ENCODE peak calls at places on chromosome 22, in five cellular contexts. G, F, P, D and C are unnamed samples.

GRCh38 chr22:25362883-25363240 is 143.4 kb downstream of the CRYBB2 start:
- DNase-seq in P (no peak), G (no peak), D (no peak), F (no peak), C (no peak)

GRCh38 chr22:25127274-25127673 is 72.4 kb upstream of the CRYBB3 start:
- DNase-seq in D (no peak), F (no peak), G (no peak), P (no peak), C (no peak)

GRCh38 chr22:21009638-21010425 is 5.1 kb upstream of the P2RX6 start:
- DNase-seq in P (peak; percentile 52), D (peak; percentile 20), G (no peak), F (no peak), C (peak; percentile 25)

GRCh38 chr22:36395922-36396321 is 8.2 kb upstream of the MYH9 start:
- DNase-seq in P (peak; percentile 81), F (no peak), D (peak; percentile 73), G (no peak), C (no peak)

GRCh38 chr22:43440556-43440955 is 28.7 kb downstream of the MPPED1 start:
- DNase-seq in G (no peak), F (no peak), D (no peak), P (no peak), C (no peak)

GRCh38 chr22:20550851-20551744 is 43.7 kb downstream of the MED15 start:
- DNase-seq in D (peak; percentile 73), G (no peak), F (peak; percentile 44), P (peak; percentile 78), C (no peak)

GRCh38 chr22:32897400-32897799 is 95.9 kb downstream of the TIMP3 start:
- DNase-seq in P (peak; percentile 43), F (no peak), D (peak; percentile 4), G (no peak), C (peak; percentile 56)

GRCh38 chr22:41780714-41781507 is 19.6 kb upstream of the CCDC134 start:
- DNase-seq in D (peak; percentile 42), G (peak; percentile 70), P (peak; percentile 63), F (peak; percentile 81), C (no peak)

GRCh38 chr22:48948575-48949170 is 879.0 kb downstream of the BRD1 start:
- DNase-seq in D (no peak), P (no peak), G (peak; percentile 22), F (no peak), C (no peak)

GRCh38 chr22:36201630-36202312 is at the start of gene APOL4:
- DNase-seq in G (peak; percentile 71), F (no peak), D (no peak), P (no peak), C (no peak)

DNA sequence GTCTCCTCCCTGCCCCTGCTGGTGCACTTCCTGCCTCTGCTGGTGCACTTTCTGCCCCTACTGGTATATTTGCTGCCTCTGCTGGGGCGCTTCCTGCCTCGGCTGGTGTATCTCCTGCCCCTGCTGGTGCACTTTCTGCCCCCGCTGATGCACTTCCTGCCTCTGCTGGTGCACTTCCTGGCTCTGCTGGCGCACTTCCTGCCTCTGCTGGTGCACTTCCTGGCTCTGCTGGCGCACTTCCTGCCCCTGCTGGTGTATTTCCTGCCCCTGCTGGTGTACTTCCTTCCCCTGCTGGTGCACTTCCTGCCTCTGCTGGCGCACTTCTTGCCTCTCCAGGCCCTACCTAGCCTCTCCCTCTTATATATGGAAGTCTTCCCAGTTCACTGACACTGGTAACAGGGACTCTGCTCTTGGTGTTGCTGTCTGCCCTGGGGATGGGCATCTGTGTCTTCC is 10.1 kb downstream of the MTFP1 start:
- DNase-seq in P (no peak), G (no peak), D (no peak), F (peak; percentile 76), C (no peak)
- TF ChIP-seq CTCF in P (no peak), G (no peak), D (no peak), F (peak; percentile 70), C (no peak)

GRCh38 chr22:50674606-50675552 is 2.3 kb downstream of the SHANK3 start:
- DNase-seq in G (peak; percentile 63), F (no peak), P (no peak), D (no peak), C (no peak)
- H3K27me3 ChIP-seq in G (no peaks in the 10 kb centered on the region), F (peaks cover 6% of the 10 kb centered on the region), P (peaks cover 46% of the 10 kb centered on the region), D (peaks cover 20% of the 10 kb centered on the region), C (peaks cover 44% of the 10 kb centered on the region)

GRCh38 chr22:50057292-50057867 is 718 bp downstream of the TTLL8 start:
- DNase-seq in G (no peak), D (no peak), P (peak; percentile 14), F (no peak), C (no peak)

GRCh38 chr22:50057868-50058311 is at the start of gene TTLL8:
- DNase-seq in G (no peak), D (no peak), P (no peak), F (no peak), C (no peak)

GRCh38 chr22:50056214-50056972 is 1.7 kb downstream of the TTLL8 start:
- DNase-seq in G (no peak), F (no peak), P (no peak), D (no peak), C (no peak)

GRCh38 chr22:50051930-50052329 is 6.2 kb downstream of the TTLL8 start:
- DNase-seq in D (no peak), P (no peak), F (no peak), G (no peak), C (no peak)

GRCh38 chr22:50053861-50054260 is 4.2 kb downstream of the TTLL8 start:
- DNase-seq in P (no peak), G (no peak), D (no peak), F (no peak), C (no peak)
- H3K4me3 ChIP-seq in P (no peak overlapping the region), G (no peak overlapping the region), D (no peak overlapping the region), F (no peak overlapping the region), C (no peak overlapping the region)

GRCh38 chr22:19058713-19059451 is 63.3 kb downstream of the DGCR2 start:
- DNase-seq in G (no peak), D (no peak), P (no peak), F (no peak), C (no peak)
- TF ChIP-seq CTCF in G (no peak), D (peak; percentile 3), P (no peak), F (no peak), C (no peak)

GRCh38 chr22:47257566-47257965 is 495.1 kb downstream of the TBC1D22A start:
- DNase-seq in D (no peak), P (no peak), F (no peak), G (no peak), C (no peak)

GRCh38 chr22:47259049-47259448 is 496.6 kb downstream of the TBC1D22A start:
- DNase-seq in G (no peak), D (no peak), P (no peak), F (no peak), C (no peak)

GRCh38 chr22:47260551-47260950 is 498.1 kb downstream of the TBC1D22A start:
- DNase-seq in F (no peak), P (no peak), D (no peak), G (no peak), C (no peak)

GRCh38 chr22:47259990-47260389 is 497.5 kb downstream of the TBC1D22A start:
- DNase-seq in G (no peak), F (no peak), D (no peak), P (no peak), C (no peak)
- H3K27me3 ChIP-seq in G (no peaks in the 10 kb centered on the region), F (no peaks in the 10 kb centered on the region), D (no peaks in the 10 kb centered on the region), P (no peaks in the 10 kb centered on the region), C (no peaks in the 10 kb centered on the region)

GRCh38 chr22:38238519-38239051 is 34.2 kb downstream of the TMEM184B start:
- DNase-seq in G (peak; percentile 56), P (peak; percentile 73), D (no peak), F (no peak), C (no peak)
- H3K4me3 ChIP-seq in G (no peak overlapping the region), P (no peak overlapping the region), D (no peak overlapping the region), F (no peak overlapping the region), C (no peak overlapping the region)

DNA sequence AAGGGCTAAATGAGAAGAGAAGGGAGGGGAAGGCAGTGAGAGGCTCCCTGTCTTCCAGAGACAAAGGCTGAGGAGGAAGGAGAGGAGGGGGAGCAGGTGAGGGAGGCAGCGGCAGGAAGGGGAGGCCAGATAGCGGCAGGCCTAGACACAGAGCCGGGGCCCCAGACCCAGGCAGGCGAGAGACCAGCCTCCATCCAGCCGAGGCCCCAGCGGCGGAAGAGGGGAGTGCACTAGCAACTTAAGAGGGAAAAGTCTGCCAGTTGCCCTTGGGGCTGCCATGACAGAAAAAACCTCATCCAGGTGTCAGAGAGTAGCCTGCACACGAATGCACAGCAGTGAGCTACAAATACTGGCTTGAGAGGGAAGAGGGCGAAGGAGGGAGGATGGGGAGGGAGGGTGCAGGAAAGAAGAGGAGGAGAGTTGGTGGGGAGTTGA is 46.7 kb downstream of the IGLL1 start:
- DNase-seq in P (peak; percentile 10), G (no peak), F (no peak), D (peak; percentile 7), C (no peak)
- TF ChIP-seq CTCF in P (peak; percentile 29), G (no peak), F (no peak), D (peak; percentile 73), C (peak; percentile 62)

GRCh38 chr22:22176929-22177616 is 67.5 kb upstream of the VPREB1 start:
- DNase-seq in P (no peak), D (no peak), F (no peak), G (no peak), C (no peak)
- H3K27me3 ChIP-seq in P (peaks cover 28% of the 10 kb centered on the region), D (peaks cover 14% of the 10 kb centered on the region), F (no peaks in the 10 kb centered on the region), G (no peaks in the 10 kb centered on the region), C (no peaks in the 10 kb centered on the region)

DNA sequence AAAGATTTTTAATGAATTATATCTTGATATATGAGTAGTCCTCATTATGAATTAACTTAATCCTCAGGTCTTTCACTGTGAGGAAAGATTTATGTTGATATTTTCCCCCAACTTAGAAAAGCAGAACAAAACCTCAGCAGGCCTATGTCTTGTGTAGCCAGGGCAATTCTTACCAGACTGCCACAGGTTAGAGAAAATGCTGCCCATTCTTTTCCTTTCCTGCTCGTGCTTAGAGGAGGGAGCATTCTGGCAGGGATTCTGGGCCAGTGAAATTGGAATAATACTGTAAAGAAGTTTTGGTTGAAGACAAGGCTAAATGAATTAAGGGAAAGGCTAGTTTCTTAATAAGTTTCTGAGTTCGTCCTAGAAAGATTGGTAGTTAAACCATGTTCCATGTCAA is 56.6 kb downstream of the ZNRF3 start:
- DNase-seq in P (no peak), G (no peak), F (no peak), D (no peak), C (no peak)
- H3K4me3 ChIP-seq in P (no peak overlapping the region), G (no peak overlapping the region), F (no peak overlapping the region), D (no peak overlapping the region), C (no peak overlapping the region)